ENCODE peak calls at places on chromosomes 4 and X, in four cellular contexts. P, Q, V and E are unnamed samples.

GRCh38 chrX:46961097-46961496 is 48.9 kb downstream of the JADE3 start:
- DNase-seq in Q (no peak), V (no peak), P (no peak), E (no peak)

GRCh38 chr4:101019313-101019712 is 328.0 kb downstream of the PPP3CA start:
- DNase-seq in V (no peak), P (no peak), Q (no peak), E (no peak)

GRCh38 chrX:130120746-130121504 is 10.6 kb upstream of the ELF4 start:
- DNase-seq in P (peak; percentile 82), V (peak; percentile 90), Q (peak; percentile 81), E (peak; percentile 29)

GRCh38 chrX:132591719-132592275 is 103.0 kb upstream of the MBNL3 start:
- DNase-seq in P (no peak), V (no peak), Q (no peak), E (no peak)

GRCh38 chr4:23298371-23298770 is 591.5 kb downstream of the PPARGC1A start:
- DNase-seq in V (no peak), P (no peak), Q (no peak), E (no peak)

GRCh38 chr4:112668131-112668530 is 31.2 kb downstream of the LARP7 start:
- DNase-seq in Q (no peak), P (no peak), V (no peak), E (no peak)

GRCh38 chr4:74370912-74371311 is 6.0 kb downstream of the EREG start:
- DNase-seq in Q (peak; percentile 13), P (peak; percentile 65), V (peak; percentile 77), E (peak; percentile 66)

GRCh38 chr4:167221074-167221473 is 13.2 kb downstream of the SPOCK3 start:
- DNase-seq in Q (no peak), P (no peak), V (no peak), E (no peak)

GRCh38 chr4:163221467-163221866 is 54.8 kb upstream of the NAF1 start:
- DNase-seq in V (no peak), Q (no peak), P (no peak), E (no peak)

GRCh38 chr4:151324124-151324448 is 1.3 kb downstream of the SH3D19 start:
- DNase-seq in Q (no peak), P (no peak), V (no peak), E (no peak)

GRCh38 chr4:54231419-54232150 is 2.5 kb downstream of the PDGFRA start:
- DNase-seq in P (peak; percentile 76), V (no peak), Q (no peak), E (no peak)

GRCh38 chrX:53078943-53079342 is 3.2 kb upstream of the TSPYL2 start:
- DNase-seq in Q (no peak), P (no peak), V (no peak), E (no peak)

GRCh38 chrX:44675364-44676024 is 132.8 kb upstream of the FUNDC1 start:
- DNase-seq in P (peak; percentile 77), V (peak; percentile 97), Q (no peak), E (peak; percentile 73)

GRCh38 chr4:188691811-188692210 is 552.6 kb downstream of the TRIML1 start:
- DNase-seq in Q (no peak), P (no peak), V (peak; percentile 9), E (no peak)

GRCh38 chr4:8440491-8441311 is at the start of the genes ACOX3 and TRMT44:
- DNase-seq in P (peak; percentile 92), V (peak; percentile 94), Q (peak; percentile 93), E (peak; percentile 86)

GRCh38 chrX:30690330-30690729 is 37.1 kb downstream of the GK start:
- DNase-seq in Q (no peak), P (no peak), V (no peak), E (no peak)

GRCh38 chr4:13547563-13548041 is 3.3 kb upstream of the NKX3-2 start:
- DNase-seq in P (no peak), Q (peak; percentile 72), V (no peak), E (no peak)

GRCh38 chr4:53582194-53582593 is 9.1 kb downstream of the LNX1 start:
- DNase-seq in P (no peak), V (no peak), Q (no peak), E (no peak)

GRCh38 chr4:123406862-123407261 is 10.3 kb downstream of the SPRY1 start:
- DNase-seq in Q (no peak), V (no peak), P (no peak), E (no peak)
- H3K4me3 ChIP-seq in Q (no peak overlapping the region), V (no peak overlapping the region), P (no peak overlapping the region), E (no peak overlapping the region)

DNA sequence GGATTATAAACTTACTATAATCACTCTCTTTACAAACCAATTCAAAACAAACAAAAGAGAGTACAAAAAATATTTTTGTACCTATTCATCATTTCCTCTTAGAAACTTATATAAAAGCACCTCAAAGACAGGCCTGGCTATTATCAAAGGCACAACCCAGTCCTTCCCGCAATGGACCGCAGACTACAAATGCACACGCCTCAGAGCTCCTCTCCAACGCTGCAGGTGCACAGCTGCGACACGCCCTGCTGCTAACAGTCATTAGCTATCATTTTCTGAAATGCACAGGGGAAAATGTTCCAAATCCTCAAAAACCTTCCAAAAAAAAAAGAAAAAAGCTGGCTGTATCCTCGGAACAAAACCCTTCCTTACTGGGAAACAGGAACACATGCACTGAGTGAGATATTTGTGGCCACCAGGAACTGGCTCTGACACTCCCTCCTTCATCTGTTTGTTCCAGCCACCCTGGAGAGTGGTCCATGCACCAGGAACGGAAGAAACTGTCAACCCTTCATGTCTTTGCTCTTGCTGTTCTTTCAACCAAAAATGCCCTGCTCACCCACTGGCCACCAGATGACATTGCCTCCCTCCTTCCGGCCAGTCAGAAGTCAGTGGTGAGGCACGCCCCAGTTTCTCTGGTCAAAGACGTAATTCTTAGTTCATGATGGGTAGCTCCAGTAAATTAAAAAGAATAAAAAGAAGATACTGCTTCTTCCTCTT is 16.7 kb downstream of the IRF2 start:
- DNase-seq in P (no peak), V (no peak), Q (no peak), E (no peak)
- H3K4me3 ChIP-seq in P (no peak overlapping the region), V (no peak overlapping the region), Q (no peak overlapping the region), E (no peak overlapping the region)

GRCh38 chr4:158182736-158183135 is 9.9 kb upstream of the GASK1B start:
- DNase-seq in P (peak; percentile 40), V (no peak), Q (no peak), E (no peak)

GRCh38 chr4:158186815-158187214 is 14.0 kb upstream of the GASK1B start:
- DNase-seq in P (no peak), Q (no peak), V (no peak), E (no peak)

GRCh38 chr4:158176776-158177175 is 4.0 kb upstream of the GASK1B start:
- DNase-seq in Q (no peak), V (peak; percentile 65), P (no peak), E (no peak)

GRCh38 chr4:158179465-158179864 is 6.6 kb upstream of the GASK1B start:
- DNase-seq in V (no peak), Q (no peak), P (no peak), E (no peak)

GRCh38 chr4:158181906-158182305 is 9.1 kb upstream of the GASK1B start:
- DNase-seq in Q (no peak), P (no peak), V (no peak), E (no peak)
- H3K4me3 ChIP-seq in Q (no peak overlapping the region), P (no peak overlapping the region), V (no peak overlapping the region), E (no peak overlapping the region)

GRCh38 chr4:96894621-96895020 is 1054.7 kb downstream of the PDHA2 start:
- DNase-seq in Q (no peak), V (no peak), P (no peak), E (no peak)
- H3K4me3 ChIP-seq in Q (no peak overlapping the region), V (no peak overlapping the region), P (no peak overlapping the region), E (no peak overlapping the region)

GRCh38 chr4:138595731-138596465 is 353.7 kb upstream of the SLC7A11 start:
- DNase-seq in Q (no peak), V (no peak), P (peak; percentile 27), E (no peak)

GRCh38 chr4:138602664-138603063 is 360.5 kb upstream of the SLC7A11 start:
- DNase-seq in P (peak; percentile 82), Q (no peak), V (no peak), E (no peak)

GRCh38 chr4:138595171-138595570 is 353.0 kb upstream of the SLC7A11 start:
- DNase-seq in V (no peak), Q (no peak), P (no peak), E (no peak)

GRCh38 chr4:138599965-138600364 is 357.8 kb upstream of the SLC7A11 start:
- DNase-seq in Q (no peak), V (no peak), P (no peak), E (no peak)
- H3K4me3 ChIP-seq in Q (no peak overlapping the region), V (no peak overlapping the region), P (no peak overlapping the region), E (no peak overlapping the region)